ENCODE peak calls at places on chromosomes 12 and 14, in five cellular contexts. O, F, P, W and Y are unnamed samples.

GRCh38 chr12:56317675-56318074 is 1.9 kb upstream of the CNPY2 start:
- DNase-seq in O (no peak), F (peak), P (no peak), W (no peak), Y (no peak)

GRCh38 chr14:22908601-22909000 is 10.3 kb downstream of the RBM23 start:
- DNase-seq in O (no peak), F (no peak), P (no peak), W (peak), Y (no peak)

GRCh38 chr12:24709201-24709600 is 239.7 kb downstream of the BCAT1 start:
- DNase-seq in O (no peak), F (no peak), P (no peak), W (no peak), Y (no peak)

GRCh38 chr12:58765653-58766554 is 154.4 kb downstream of the LRIG3 start:
- DNase-seq in O (no peak), F (no peak), P (no peak), W (no peak), Y (no peak)

GRCh38 chr12:32568241-32568640 is 110.9 kb upstream of the DNM1L start:
- DNase-seq in O (no peak), F (no peak), P (no peak), W (no peak), Y (no peak)

GRCh38 chr14:105146181-105146975 is 22.2 kb downstream of the JAG2 start:
- DNase-seq in O (no peak), F (no peak), P (no peak), W (no peak), Y (no peak)

GRCh38 chr12:58425481-58426392 is 484.4 kb downstream of the ATP23 start:
- DNase-seq in O (no peak), F (peak), P (no peak), W (no peak), Y (no peak)

GRCh38 chr14:94050231-94050880 is 24.2 kb downstream of the OTUB2 start:
- DNase-seq in O (no peak), F (no peak), P (no peak), W (no peak), Y (no peak)

GRCh38 chr12:103310871-103311270 is 184.9 kb downstream of the C12orf42 start:
- DNase-seq in O (no peak), F (no peak), P (no peak), W (no peak), Y (no peak)

GRCh38 chr14:98599082-98599481 is 672.9 kb downstream of the BCL11B start:
- DNase-seq in O (no peak), F (no peak), P (no peak), W (no peak), Y (no peak)

GRCh38 chr14:61482348-61483206 is 161.2 kb downstream of the PRKCH start:
- DNase-seq in O (no peak), F (no peak), P (no peak), W (no peak), Y (no peak)

GRCh38 chr14:74620497-74620921 is 8.5 kb upstream of the LTBP2 start:
- DNase-seq in O (no peak), F (no peak), P (no peak), W (peak), Y (no peak)

GRCh38 chr14:24481622-24482324 is 26.3 kb downstream of the CMA1 start:
- DNase-seq in O (no peak), F (peak), P (peak), W (peak), Y (peak)

GRCh38 chr14:66827182-66827581 is 319.2 kb downstream of the GPHN start:
- DNase-seq in O (no peak), F (no peak), P (no peak), W (no peak), Y (no peak)

GRCh38 chr12:102534899-102535298 is 54.5 kb upstream of the IGF1 start:
- DNase-seq in O (no peak), F (no peak), P (no peak), W (no peak), Y (no peak)

GRCh38 chr12:14410841-14411569 is 45.5 kb downstream of the ATF7IP start:
- DNase-seq in O (no peak), F (no peak), P (no peak), W (peak), Y (no peak)

GRCh38 chr12:98013560-98013959 is 501.8 kb upstream of the TMPO start:
- DNase-seq in O (no peak), F (no peak), P (no peak), W (no peak), Y (no peak)

GRCh38 chr12:125983094-125983783 is 918.0 kb downstream of the AACS start:
- DNase-seq in O (peak), F (peak), P (peak), W (peak), Y (no peak)

GRCh38 chr12:12803186-12803585 is 10.0 kb upstream of the DDX47 start:
- DNase-seq in O (peak), F (no peak), P (no peak), W (peak), Y (no peak)

GRCh38 chr12:105445261-105446015 is 114.9 kb downstream of the C12orf75 start:
- DNase-seq in O (no peak), F (peak), P (no peak), W (no peak), Y (no peak)

GRCh38 chr12:67667276-67668073 is 18.9 kb downstream of the DYRK2 start:
- DNase-seq in O (peak), F (no peak), P (no peak), W (no peak), Y (no peak)

GRCh38 chr12:68608191-68608590 is 2.5 kb upstream of the RAP1B start:
- DNase-seq in O (no peak), F (no peak), P (no peak), W (no peak), Y (no peak)

GRCh38 chr14:60266021-60266937 is 17.3 kb downstream of the PPM1A start:
- DNase-seq in O (no peak), F (peak), P (no peak), W (peak), Y (peak)

GRCh38 chr12:68766646-68767045 is 20.7 kb downstream of the SLC35E3 start:
- DNase-seq in O (no peak), F (no peak), P (no peak), W (no peak), Y (no peak)

GRCh38 chr12:109304485-109304884 is 4.6 kb downstream of the FOXN4 start:
- DNase-seq in O (no peak), F (no peak), P (no peak), W (peak), Y (no peak)

GRCh38 chr12:10220398-10221077 is 7.9 kb downstream of the GABARAPL1 start:
- DNase-seq in O (peak), F (no peak), P (no peak), W (no peak), Y (no peak)

GRCh38 chr14:29757188-29757680 is 170.4 kb downstream of the PRKD1 start:
- DNase-seq in O (no peak), F (no peak), P (no peak), W (no peak), Y (no peak)

GRCh38 chr12:15789215-15790171 is at the start of gene EPS8:
- DNase-seq in O (peak), F (peak), P (peak), W (peak), Y (peak)

GRCh38 chr14:94547726-94548125 is 13.5 kb upstream of the SERPINA4 start:
- DNase-seq in O (no peak), F (no peak), P (no peak), W (no peak), Y (no peak)

GRCh38 chr14:67269338-67270060 is 28.3 kb downstream of the PALS1 start:
- DNase-seq in O (no peak), F (peak), P (no peak), W (no peak), Y (no peak)

GRCh38 chr14:64053694-64054669 is 201.2 kb downstream of the SYNE2 start:
- DNase-seq in O (no peak), F (no peak), P (no peak), W (peak), Y (no peak)

GRCh38 chr12:128784030-128784770 is 39.6 kb downstream of the SLC15A4 start:
- DNase-seq in O (peak), F (no peak), P (no peak), W (no peak), Y (no peak)